ENCODE peak calls at places on chromosomes 13 and 19, in eight cellular contexts. R is mucosa of descending colon, I is neural progenitor cell, E is heart left ventricle, V is sigmoid colon, A is astrocyte, W is spleen, J is tibial nerve. B is an unnamed sample. For H3K4me1, the result is how much of the 10 kb centered on the place peaks cover.

GRCh38 chr19:16779539-16780163 is 49.5 kb upstream of the SIN3B start:
- DNase-seq in R (no peak), I (no peak), E (no peak), V (no peak), A (no peak), W (no peak), J (no peak), B (no peak)

GRCh38 chr13:100542546-100543156 is 45.9 kb downstream of the GGACT start:
- DNase-seq in R (no peak), I (no peak), E (no peak), V (peak), A (peak), W (no peak), J (no peak), B (peak)

GRCh38 chr13:109366521-109366920 is 419.9 kb downstream of the IRS2 start:
- DNase-seq in R (no peak), I (peak), E (no peak), V (no peak), A (no peak), W (no peak), J (no peak), B (no peak)

GRCh38 chr13:73943137-73943964 is 190.9 kb downstream of the KLF12 start:
- DNase-seq in R (no peak), I (no peak), E (no peak), V (no peak), A (no peak), W (no peak), J (no peak), B (no peak)

GRCh38 chr19:6887326-6887725 is at the start of gene ADGRE1:
- DNase-seq in R (peak), I (no peak), E (peak), V (no peak), A (no peak), W (peak), J (no peak), B (no peak)

GRCh38 chr13:22031702-22032286 is 360.9 kb downstream of the FGF9 start:
- DNase-seq in R (no peak), I (no peak), E (no peak), V (no peak), A (no peak), W (no peak), J (no peak), B (no peak)

GRCh38 chr13:90416519-90416918 is 931.0 kb upstream of the MIR17HG start:
- DNase-seq in R (no peak), I (no peak), E (no peak), V (no peak), A (peak), W (no peak), J (peak), B (no peak)

GRCh38 chr13:59423708-59424355 is 739.9 kb downstream of the DIAPH3 start:
- DNase-seq in R (no peak), I (no peak), E (no peak), V (no peak), A (no peak), W (no peak), J (no peak), B (no peak)

GRCh38 chr13:49636705-49637104 is 8.4 kb downstream of the ARL11 start:
- DNase-seq in R (no peak), I (no peak), E (no peak), V (no peak), A (no peak), W (no peak), J (no peak), B (no peak)

GRCh38 chr13:49635599-49636433 is 7.5 kb downstream of the ARL11 start:
- DNase-seq in R (peak), I (no peak), E (peak), V (no peak), A (peak), W (no peak), J (peak), B (no peak)

GRCh38 chr13:49630580-49630979 is 2.3 kb downstream of the ARL11 start:
- DNase-seq in R (no peak), I (no peak), E (no peak), V (no peak), A (no peak), W (no peak), J (no peak), B (no peak)

GRCh38 chr13:49632156-49632555 is 3.8 kb downstream of the ARL11 start:
- DNase-seq in R (no peak), I (no peak), E (no peak), V (no peak), A (no peak), W (no peak), J (no peak), B (no peak)

DNA sequence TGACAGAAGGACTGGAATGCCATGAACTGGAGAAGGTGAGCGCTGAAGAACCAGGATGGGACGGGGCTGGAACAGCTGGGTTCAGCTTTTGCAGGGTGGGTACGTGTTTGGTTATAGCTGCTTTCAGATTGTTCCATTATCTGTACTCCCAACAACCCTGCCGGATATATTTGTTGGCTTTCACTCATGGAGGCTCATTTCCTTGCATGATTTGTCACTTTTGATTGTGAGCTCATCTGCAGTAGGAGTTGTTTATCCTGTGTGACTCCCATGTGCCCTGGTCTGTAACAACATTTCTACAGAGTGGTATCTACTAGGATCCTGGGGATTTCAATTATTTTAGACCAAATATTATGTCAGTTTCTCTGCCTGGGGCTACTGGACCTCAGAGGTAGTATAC is 5.4 kb downstream of the ARL11 start:
- DNase-seq in R (no peak), I (no peak), E (no peak), V (no peak), A (no peak), W (no peak), J (no peak), B (no peak)
- H3K4me1 ChIP-seq in R (under half), I (under half), E (under half), V (under half), A (under half), W (under half), J (under half), B (under half)

GRCh38 chr19:45467456-45468158 is at the start of gene FOSB:
- DNase-seq in R (peak), I (peak), E (peak), V (peak), A (peak), W (peak), J (peak), B (peak)
- TF ChIP-seq CTCF in R (peak), I (peak), E (no peak), V (no peak), A (no peak), W (no peak), J (no peak), B (no peak)

GRCh38 chr19:1017906-1018305 is 3.0 kb downstream of the TMEM259 start:
- DNase-seq in R (no peak), I (no peak), E (no peak), V (no peak), A (no peak), W (peak), J (no peak), B (no peak)

GRCh38 chr19:1019616-1019961 is 1.3 kb downstream of the TMEM259 start:
- DNase-seq in R (no peak), I (no peak), E (no peak), V (no peak), A (no peak), W (peak), J (no peak), B (no peak)

GRCh38 chr19:1018393-1018792 is 2.5 kb downstream of the TMEM259 start:
- DNase-seq in R (no peak), I (no peak), E (no peak), V (no peak), A (no peak), W (no peak), J (no peak), B (no peak)

GRCh38 chr19:1019980-1020867 is 699 bp downstream of the TMEM259 start:
- DNase-seq in R (peak), I (peak), E (no peak), V (peak), A (no peak), W (peak), J (no peak), B (peak)

GRCh38 chr19:1018932-1019615 is 1.8 kb downstream of the TMEM259 start:
- DNase-seq in R (no peak), I (no peak), E (no peak), V (no peak), A (no peak), W (peak), J (no peak), B (no peak)
- H3K4me3 ChIP-seq in R (no peak), I (peak), E (peak), V (no peak), A (peak), W (peak), J (no peak), B (peak)

GRCh38 chr19:13060233-13060963 is 42.3 kb downstream of the LYL1 start:
- DNase-seq in R (no peak), I (peak), E (peak), V (no peak), A (no peak), W (no peak), J (no peak), B (no peak)

GRCh38 chr19:13057147-13057572 is 45.5 kb downstream of the LYL1 start:
- DNase-seq in R (no peak), I (peak), E (no peak), V (no peak), A (no peak), W (no peak), J (no peak), B (no peak)

GRCh38 chr19:13060964-13061927 is 41.4 kb downstream of the LYL1 start:
- DNase-seq in R (peak), I (peak), E (peak), V (peak), A (no peak), W (peak), J (peak), B (peak)

GRCh38 chr19:13057744-13058143 is 44.9 kb downstream of the LYL1 start:
- DNase-seq in R (no peak), I (no peak), E (no peak), V (no peak), A (no peak), W (no peak), J (no peak), B (no peak)

DNA sequence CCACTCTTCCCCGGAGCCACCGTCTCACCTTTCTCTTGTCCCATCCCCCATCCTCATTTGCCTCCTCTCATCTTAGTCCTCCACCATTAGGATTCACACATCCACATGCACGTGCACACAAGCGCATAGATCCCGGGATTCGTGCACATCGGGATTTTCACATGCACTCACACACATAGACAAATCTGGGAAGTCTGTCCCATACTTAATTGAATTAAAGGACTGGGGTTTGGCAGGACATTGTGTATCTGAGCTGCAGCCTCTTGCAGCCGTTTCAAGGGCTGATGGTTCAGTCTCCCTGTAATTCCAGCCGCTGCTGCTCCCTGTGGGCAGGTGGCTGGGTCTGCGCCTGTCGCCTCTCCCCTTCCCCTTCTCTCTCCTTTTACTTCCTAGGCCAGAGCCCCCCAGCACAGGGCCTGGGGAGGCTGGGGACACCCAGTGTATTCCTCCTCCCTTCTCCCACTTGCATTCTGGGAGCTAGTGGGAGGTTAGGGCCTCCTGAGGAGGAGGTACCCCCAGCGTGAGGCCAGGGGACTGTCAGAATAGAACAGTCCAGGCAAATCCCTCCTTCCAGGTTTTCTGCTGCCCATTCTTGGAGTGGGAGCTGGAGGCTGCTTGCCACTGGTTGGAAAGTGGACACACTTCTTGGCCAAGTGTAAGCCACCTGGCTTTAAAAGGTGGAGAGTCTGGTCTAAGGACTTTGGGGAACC is 43.6 kb downstream of the LYL1 start:
- DNase-seq in R (no peak), I (peak), E (no peak), V (no peak), A (no peak), W (no peak), J (peak), B (no peak)
- H3K4me1 ChIP-seq in R (under half), I (half or more), E (half or more), V (half or more), A (half or more), W (under half), J (half or more), B (under half)

DNA sequence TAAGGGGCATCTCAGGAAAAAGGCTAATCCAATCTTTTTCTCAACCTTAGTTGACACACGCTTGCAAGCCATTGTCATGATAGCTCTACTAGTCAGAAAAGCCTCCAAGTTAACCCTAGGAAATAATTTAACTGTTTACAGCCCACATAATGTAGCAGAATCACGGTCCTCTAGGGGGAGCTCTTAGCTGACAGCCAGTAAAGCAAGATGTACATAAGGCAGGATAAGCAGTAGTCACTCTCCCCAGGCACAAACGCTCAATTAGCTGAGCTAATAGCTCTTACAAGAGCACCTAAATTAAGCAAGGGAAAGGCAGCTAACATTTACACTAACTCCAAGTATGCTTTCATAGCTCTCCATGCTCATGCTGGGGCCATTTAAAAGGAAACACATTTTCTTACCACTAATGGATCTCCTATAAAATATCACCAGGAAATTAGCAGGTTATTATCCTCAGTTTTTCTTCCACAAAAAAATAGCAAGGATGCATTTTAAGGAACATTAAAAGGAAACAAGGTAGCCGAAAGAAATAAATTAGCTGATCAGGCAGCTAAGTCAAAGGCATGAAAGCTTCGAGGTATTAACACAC is 33.7 kb upstream of the ZSCAN5A start:
- DNase-seq in R (peak), I (peak), E (no peak), V (no peak), A (no peak), W (no peak), J (no peak), B (no peak)
- TF ChIP-seq CTCF in R (no peak), I (peak), E (no peak), V (no peak), A (no peak), W (no peak), J (no peak), B (no peak)

GRCh38 chr13:19927117-19927734 is 31.3 kb upstream of the ZMYM2 start:
- DNase-seq in R (no peak), I (peak), E (no peak), V (no peak), A (peak), W (no peak), J (peak), B (no peak)
- H3K4me3 ChIP-seq in R (no peak), I (no peak), E (no peak), V (no peak), A (no peak), W (no peak), J (no peak), B (no peak)

GRCh38 chr19:47510516-47511127 is 4.2 kb downstream of the NAPA start:
- DNase-seq in R (no peak), I (no peak), E (peak), V (no peak), A (no peak), W (no peak), J (no peak), B (no peak)

GRCh38 chr19:47511681-47512080 is 3.2 kb downstream of the NAPA start:
- DNase-seq in R (no peak), I (no peak), E (peak), V (no peak), A (no peak), W (no peak), J (no peak), B (peak)

GRCh38 chr19:47511128-47511517 is 3.7 kb downstream of the NAPA start:
- DNase-seq in R (no peak), I (no peak), E (peak), V (no peak), A (no peak), W (no peak), J (peak), B (no peak)

GRCh38 chr19:47512948-47513319 is 1.9 kb downstream of the NAPA start:
- DNase-seq in R (no peak), I (no peak), E (no peak), V (no peak), A (no peak), W (no peak), J (no peak), B (no peak)

GRCh38 chr19:47512183-47512947 is 2.5 kb downstream of the NAPA start:
- DNase-seq in R (peak), I (no peak), E (peak), V (no peak), A (no peak), W (no peak), J (peak), B (peak)
- H3K4me1 ChIP-seq in R (under half), I (under half), E (half or more), V (half or more), A (under half), W (half or more), J (half or more), B (half or more)

GRCh38 chr13:60733933-60734332 is 336.9 kb downstream of the TDRD3 start:
- DNase-seq in R (no peak), I (peak), E (no peak), V (no peak), A (no peak), W (no peak), J (no peak), B (no peak)
- TF ChIP-seq CTCF in R (no peak), I (peak), E (no peak), V (no peak), A (no peak), W (no peak), J (no peak), B (no peak)

GRCh38 chr19:38395381-38396127 is 7.1 kb downstream of the SPRED3 start:
- DNase-seq in R (no peak), I (peak), E (no peak), V (no peak), A (no peak), W (no peak), J (no peak), B (no peak)
- H3K4me3 ChIP-seq in R (no peak), I (no peak), E (no peak), V (no peak), A (no peak), W (peak), J (no peak), B (peak)